ENCODE peak calls at places on chromosomes 16 and 17, in seven cellular contexts. Z is prostate gland; B is lower lobe of right lung; G is CD8-positive, alpha-beta memory T cell; Q is caudate nucleus; J is psoas muscle; A is right cardiac atrium. K is an unnamed sample.

GRCh38 chr17:77696151-77696719 is 262.3 kb upstream of the TNRC6C start:
- DNase-seq in Z (no peak), B (no peak), G (no peak), Q (peak), J (no peak), A (no peak), K (no peak)

GRCh38 chr16:81708459-81709368 is 70.4 kb upstream of the PLCG2 start:
- DNase-seq in Z (no peak), B (peak), G (no peak), Q (no peak), J (no peak), A (no peak), K (peak)

GRCh38 chr17:50055055-50055425 is 870 bp upstream of the ITGA3 start:
- DNase-seq in Z (peak), B (peak), G (peak), Q (peak), J (peak), A (no peak), K (peak)

GRCh38 chr16:684961-685696 is 995 bp upstream of the JMJD8 start:
- DNase-seq in Z (no peak), B (peak), G (no peak), Q (no peak), J (no peak), A (no peak), K (peak)

GRCh38 chr16:50509521-50510341 is 38.5 kb upstream of the NKD1 start:
- DNase-seq in Z (no peak), B (no peak), G (peak), Q (no peak), J (no peak), A (no peak), K (peak)

GRCh38 chr17:13594762-13595697 is 6.7 kb downstream of the HS3ST3A1 start:
- DNase-seq in Z (peak), B (peak), G (peak), Q (peak), J (peak), A (peak), K (peak)

GRCh38 chr17:66675991-66676371 is 158.9 kb upstream of the CACNG5 start:
- DNase-seq in Z (peak), B (peak), G (no peak), Q (no peak), J (peak), A (no peak), K (no peak)

GRCh38 chr16:7363397-7364053 is 30.9 kb downstream of the RBFOX1 start:
- DNase-seq in Z (no peak), B (no peak), G (no peak), Q (no peak), J (peak), A (peak), K (no peak)

GRCh38 chr17:68491864-68492263 is 20.4 kb upstream of the PRKAR1A start:
- DNase-seq in Z (peak), B (no peak), G (no peak), Q (no peak), J (peak), A (peak), K (peak)

GRCh38 chr17:7716901-7717755 is at the start of gene DNAH2:
- DNase-seq in Z (peak), B (peak), G (no peak), Q (peak), J (peak), A (peak), K (peak)

GRCh38 chr17:28493467-28493866 is 12.7 kb upstream of the FOXN1 start:
- DNase-seq in Z (no peak), B (no peak), G (no peak), Q (no peak), J (no peak), A (no peak), K (no peak)

GRCh38 chr17:68507581-68507980 is 4.6 kb upstream of the PRKAR1A start:
- DNase-seq in Z (no peak), B (no peak), G (no peak), Q (no peak), J (no peak), A (no peak), K (no peak)

GRCh38 chr16:80909720-80910119 is 97.0 kb downstream of the CMC2 start:
- DNase-seq in Z (peak), B (no peak), G (no peak), Q (no peak), J (no peak), A (no peak), K (no peak)

GRCh38 chr17:46811978-46812583 is 6.4 kb downstream of the WNT3 start:
- DNase-seq in Z (no peak), B (no peak), G (no peak), Q (no peak), J (no peak), A (no peak), K (no peak)

GRCh38 chr16:88785106-88785924 is at the start of gene PIEZO1:
- DNase-seq in Z (peak), B (peak), G (peak), Q (peak), J (peak), A (peak), K (peak)

GRCh38 chr17:31476525-31477416 is 85.3 kb downstream of the RAB11FIP4 start:
- DNase-seq in Z (no peak), B (no peak), G (no peak), Q (no peak), J (peak), A (no peak), K (no peak)

GRCh38 chr17:82241926-82242697 is 13.3 kb downstream of the SLC16A3 start:
- DNase-seq in Z (no peak), B (no peak), G (no peak), Q (no peak), J (peak), A (no peak), K (peak)

GRCh38 chr17:62919388-62919787 is 46.6 kb upstream of the TANC2 start:
- DNase-seq in Z (no peak), B (no peak), G (no peak), Q (no peak), J (no peak), A (no peak), K (no peak)

GRCh38 chr17:6249747-6250146 is 179.6 kb downstream of the WSCD1 start:
- DNase-seq in Z (no peak), B (no peak), G (no peak), Q (no peak), J (no peak), A (no peak), K (no peak)

GRCh38 chr17:9729034-9729650 is 62.2 kb downstream of the DHRS7C start:
- DNase-seq in Z (peak), B (no peak), G (no peak), Q (no peak), J (no peak), A (no peak), K (no peak)

GRCh38 chr16:88784074-88784855 is 755 bp downstream of the PIEZO1 start:
- DNase-seq in Z (peak), B (peak), G (peak), Q (no peak), J (peak), A (peak), K (peak)

DNA sequence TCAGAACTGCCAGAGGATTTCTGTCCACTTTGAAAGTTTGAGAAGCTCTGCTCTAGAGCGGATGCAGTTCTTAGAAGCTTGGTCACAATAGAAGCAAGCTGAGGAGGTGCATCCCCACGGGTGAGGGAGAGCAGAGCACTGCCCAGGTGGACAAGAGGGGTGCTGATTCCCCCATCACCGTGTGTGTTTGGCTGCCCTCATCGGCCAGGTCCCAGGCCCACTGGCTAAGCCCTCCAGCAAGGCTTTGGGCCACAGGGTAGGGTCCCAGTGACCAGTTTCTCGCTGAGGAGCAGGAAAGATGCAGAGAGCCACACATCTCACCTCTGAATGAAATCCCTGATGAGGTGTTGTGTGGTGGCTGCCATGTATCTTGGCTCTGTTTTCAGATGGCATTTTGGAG is 26.9 kb downstream of the NMT1 start:
- DNase-seq in Z (no peak), B (no peak), G (no peak), Q (no peak), J (no peak), A (no peak), K (no peak)
- H3K27ac ChIP-seq in Z (peak), B (no peak), G (no peak), Q (peak), J (peak), A (peak), K (no peak)

GRCh38 chr17:57874434-57875108 is 24.7 kb upstream of the MRPS23 start:
- DNase-seq in Z (no peak), B (peak), G (no peak), Q (peak), J (peak), A (peak), K (peak)

GRCh38 chr17:57876866-57877237 is 27.0 kb upstream of the MRPS23 start:
- DNase-seq in Z (no peak), B (no peak), G (no peak), Q (no peak), J (no peak), A (no peak), K (no peak)

GRCh38 chr17:57874058-57874419 is 24.2 kb upstream of the MRPS23 start:
- DNase-seq in Z (no peak), B (no peak), G (no peak), Q (no peak), J (no peak), A (no peak), K (no peak)

GRCh38 chr17:57876023-57876865 is 26.4 kb upstream of the MRPS23 start:
- DNase-seq in Z (no peak), B (no peak), G (no peak), Q (no peak), J (no peak), A (no peak), K (no peak)

GRCh38 chr17:57875109-57876022 is 25.5 kb upstream of the MRPS23 start:
- DNase-seq in Z (peak), B (peak), G (no peak), Q (peak), J (peak), A (peak), K (peak)
- H3K27ac ChIP-seq in Z (peak), B (peak), G (no peak), Q (peak), J (peak), A (peak), K (peak)

GRCh38 chr16:23700093-23700492 is 12.9 kb downstream of the ERN2 start:
- DNase-seq in Z (no peak), B (no peak), G (no peak), Q (no peak), J (no peak), A (no peak), K (no peak)
- H3K27ac ChIP-seq in Z (no peak), B (no peak), G (no peak), Q (no peak), J (no peak), A (no peak), K (no peak)

GRCh38 chr17:30333503-30334240 is at the start of gene TMIGD1:
- DNase-seq in Z (peak), B (no peak), G (no peak), Q (no peak), J (no peak), A (no peak), K (no peak)
- H3K27ac ChIP-seq in Z (no peak), B (no peak), G (no peak), Q (no peak), J (no peak), A (no peak), K (no peak)

GRCh38 chr17:64058547-64059115 is 38.2 kb upstream of the ICAM2 start:
- DNase-seq in Z (no peak), B (no peak), G (no peak), Q (no peak), J (no peak), A (no peak), K (peak)

GRCh38 chr17:64057701-64058263 is 37.3 kb upstream of the ICAM2 start:
- DNase-seq in Z (no peak), B (no peak), G (no peak), Q (no peak), J (no peak), A (no peak), K (no peak)

GRCh38 chr17:64060331-64060730 is 39.9 kb upstream of the ICAM2 start:
- DNase-seq in Z (no peak), B (no peak), G (no peak), Q (no peak), J (no peak), A (no peak), K (no peak)

GRCh38 chr17:64061157-64061898 is 40.9 kb upstream of the ICAM2 start:
- DNase-seq in Z (no peak), B (no peak), G (no peak), Q (no peak), J (no peak), A (no peak), K (no peak)

GRCh38 chr17:64059756-64060155 is 39.3 kb upstream of the ICAM2 start:
- DNase-seq in Z (no peak), B (no peak), G (no peak), Q (no peak), J (no peak), A (no peak), K (no peak)
- H3K27ac ChIP-seq in Z (no peak), B (no peak), G (no peak), Q (no peak), J (no peak), A (no peak), K (peak)

GRCh38 chr16:54655171-54655590 is 275.5 kb upstream of the IRX5 start:
- DNase-seq in Z (peak), B (no peak), G (no peak), Q (no peak), J (no peak), A (peak), K (peak)
- H3K27ac ChIP-seq in Z (no peak), B (peak), G (no peak), Q (no peak), J (no peak), A (peak), K (no peak)

DNA sequence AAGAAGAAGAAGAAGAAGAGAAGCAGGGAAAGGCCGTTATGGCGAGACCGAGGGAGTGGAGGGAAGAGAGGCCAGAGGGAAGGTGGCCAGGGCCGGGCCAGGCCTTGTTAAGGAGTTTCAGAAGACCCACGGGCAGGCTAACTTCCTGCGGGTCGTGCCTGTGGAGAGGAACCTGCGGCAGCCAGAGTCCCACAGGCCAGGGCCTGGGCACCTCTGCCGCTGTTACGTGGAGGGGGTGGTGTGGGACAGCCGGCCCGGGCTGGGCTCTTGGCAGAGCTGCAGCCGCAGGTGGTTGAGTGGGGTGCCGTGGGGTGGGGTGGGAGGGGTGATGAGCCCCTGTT is 5.5 kb downstream of the WDR81 start:
- DNase-seq in Z (no peak), B (no peak), G (no peak), Q (no peak), J (no peak), A (no peak), K (no peak)
- H3K27ac ChIP-seq in Z (peak), B (peak), G (no peak), Q (no peak), J (peak), A (peak), K (peak)

DNA sequence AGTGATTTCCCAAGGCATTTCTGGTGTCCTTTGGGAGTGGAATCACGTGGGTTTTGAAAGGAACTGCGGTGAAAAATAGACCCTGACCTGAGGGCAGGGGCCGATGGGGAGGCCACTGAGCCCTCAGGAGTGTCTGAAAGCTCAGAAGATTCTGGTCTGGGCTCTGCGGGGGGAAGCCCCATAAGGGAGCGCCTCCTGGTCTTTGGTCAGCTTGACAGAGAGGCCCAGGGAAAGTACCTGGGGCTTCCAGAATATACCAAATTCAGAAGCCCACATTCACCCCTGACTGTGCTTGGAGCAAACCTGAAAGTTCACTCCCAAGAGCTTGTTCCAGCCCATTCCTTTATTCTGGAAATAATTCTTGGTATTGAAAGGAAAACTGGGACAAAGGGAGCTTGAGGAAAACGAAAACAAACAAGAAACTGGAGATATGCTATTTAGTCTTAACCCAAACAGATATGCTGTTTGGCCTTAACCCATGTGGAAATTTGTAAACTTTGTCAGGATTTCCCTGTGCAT is 23.2 kb upstream of the NAGLU start:
- DNase-seq in Z (no peak), B (no peak), G (no peak), Q (no peak), J (no peak), A (no peak), K (no peak)
- H3K27ac ChIP-seq in Z (peak), B (peak), G (no peak), Q (peak), J (peak), A (peak), K (no peak)

GRCh38 chr16:24609417-24609739 is 70.0 kb downstream of the RBBP6 start:
- DNase-seq in Z (no peak), B (no peak), G (no peak), Q (no peak), J (no peak), A (no peak), K (no peak)
- H3K27ac ChIP-seq in Z (no peak), B (no peak), G (no peak), Q (peak), J (no peak), A (no peak), K (no peak)